ENCODE peak calls at places on chromosomes 16 and 17, in six cellular contexts. A is IMR-90, C is PC-9, B is OCI-LY7, O is K562, R is H1. G is an unnamed sample. For H3K36me3, the result is how much of the 10 kb centered on the place peaks cover.

GRCh38 chr17:74368341-74369152 is 1.2 kb downstream of the GPR142 start:
- DNase-seq in A (peak), C (no peak), B (peak), O (peak), R (peak), G (peak)

GRCh38 chr17:57256708-57257112 is 387 bp downstream of the MSI2 start:
- DNase-seq in A (no peak), C (no peak), B (peak), O (peak), R (no peak), G (peak)

GRCh38 chr17:67477687-67478086 is 100.6 kb downstream of the PITPNC1 start:
- DNase-seq in A (peak), C (no peak), B (no peak), O (no peak), R (no peak), G (no peak)

GRCh38 chr16:56608876-56609462 is 585 bp downstream of the MT2A start:
- DNase-seq in A (no peak), C (no peak), B (no peak), O (no peak), R (no peak), G (no peak)

GRCh38 chr17:82816358-82816757 is 23.5 kb downstream of the ZNF750 start:
- DNase-seq in A (no peak), C (no peak), B (no peak), O (no peak), R (no peak), G (no peak)

GRCh38 chr16:74073471-74073870 is 223.1 kb upstream of the PSMD7 start:
- DNase-seq in A (peak), C (no peak), B (no peak), O (no peak), R (no peak), G (no peak)

GRCh38 chr17:79028496-79029326 is 4.7 kb downstream of the C1QTNF1 start:
- DNase-seq in A (no peak), C (no peak), B (no peak), O (no peak), R (no peak), G (no peak)

GRCh38 chr16:89409161-89409711 is 81.1 kb downstream of the ANKRD11 start:
- DNase-seq in A (peak), C (no peak), B (no peak), O (no peak), R (no peak), G (no peak)

GRCh38 chr17:62712011-62712615 is 84.6 kb downstream of the MRC2 start:
- DNase-seq in A (no peak), C (no peak), B (no peak), O (no peak), R (no peak), G (no peak)

GRCh38 chr16:75304521-75305363 is 53.3 kb upstream of the BCAR1 start:
- DNase-seq in A (peak), C (peak), B (no peak), O (peak), R (no peak), G (no peak)

GRCh38 chr17:21177854-21178600 is 35.9 kb downstream of the TMEM11 start:
- DNase-seq in A (no peak), C (no peak), B (no peak), O (no peak), R (no peak), G (no peak)

GRCh38 chr17:81832608-81833159 is 407 bp downstream of the MCRIP1 start:
- DNase-seq in A (no peak), C (no peak), B (peak), O (peak), R (peak), G (peak)

GRCh38 chr17:47987240-47987835 is 16.4 kb downstream of the CDK5RAP3 start:
- DNase-seq in A (no peak), C (no peak), B (no peak), O (no peak), R (peak), G (peak)

GRCh38 chr17:49573510-49574282 is 2.0 kb upstream of the NXPH3 start:
- DNase-seq in A (no peak), C (no peak), B (no peak), O (no peak), R (no peak), G (no peak)
- H3K27ac ChIP-seq in A (no peak), C (no peak), B (no peak), O (no peak), R (no peak), G (no peak)

GRCh38 chr17:41103896-41104295 is 1.3 kb upstream of the KRTAP4-9 start:
- DNase-seq in A (peak), C (no peak), B (no peak), O (no peak), R (no peak), G (no peak)

GRCh38 chr17:41111151-41111885 is 6.1 kb downstream of the KRTAP4-9 start:
- DNase-seq in A (no peak), C (no peak), B (no peak), O (no peak), R (no peak), G (no peak)

DNA sequence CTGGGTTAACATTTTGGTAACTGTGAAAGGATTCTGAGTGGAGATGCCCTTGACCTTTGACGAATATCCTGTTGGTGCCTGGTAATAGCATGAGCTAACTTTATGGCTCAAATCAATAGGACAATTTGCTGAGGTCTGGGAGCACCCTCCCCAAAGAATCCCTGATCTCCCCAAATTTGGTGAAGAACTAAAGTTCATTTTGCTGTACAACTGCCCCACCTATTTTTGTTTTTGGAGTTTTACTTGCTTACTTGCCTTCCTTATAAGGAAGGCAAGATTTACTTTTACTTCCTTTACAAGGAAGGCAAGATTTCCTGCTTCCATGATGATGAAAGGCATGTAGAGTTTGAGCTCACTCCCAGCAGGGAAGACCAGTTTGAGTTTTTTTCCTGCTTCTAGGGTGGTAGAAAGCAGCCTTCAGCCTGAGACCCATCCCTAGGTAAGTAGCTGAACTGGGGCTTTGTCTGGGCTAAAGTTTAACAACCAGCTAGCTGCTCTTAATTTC is 2.8 kb downstream of the KRTAP4-9 start:
- DNase-seq in A (peak), C (no peak), B (no peak), O (no peak), R (no peak), G (no peak)
- H2AFZ ChIP-seq in A (no peak), C (no peak), B (no peak), O (no peak), R (no peak), G (no peak)

GRCh38 chr17:76879691-76880090 is 11.5 kb downstream of the MGAT5B start:
- DNase-seq in A (peak), C (no peak), B (no peak), O (no peak), R (no peak), G (no peak)

GRCh38 chr17:76881408-76881807 is 13.2 kb downstream of the MGAT5B start:
- DNase-seq in A (no peak), C (no peak), B (no peak), O (no peak), R (no peak), G (no peak)

GRCh38 chr17:76881966-76882365 is 13.8 kb downstream of the MGAT5B start:
- DNase-seq in A (no peak), C (no peak), B (no peak), O (no peak), R (no peak), G (no peak)

GRCh38 chr17:76879254-76879653 is 11.1 kb downstream of the MGAT5B start:
- DNase-seq in A (no peak), C (no peak), B (no peak), O (no peak), R (no peak), G (no peak)

GRCh38 chr17:76880268-76880667 is 12.1 kb downstream of the MGAT5B start:
- DNase-seq in A (no peak), C (no peak), B (no peak), O (no peak), R (no peak), G (no peak)
- H3K36me3 ChIP-seq in A (under half), C (under half), B (under half), O (under half), R (under half), G (under half)

GRCh38 chr17:40452921-40453378 is 9.7 kb downstream of the IGFBP4 start:
- DNase-seq in A (peak), C (peak), B (no peak), O (no peak), R (no peak), G (no peak)
- H3K27ac ChIP-seq in A (no peak), C (no peak), B (no peak), O (no peak), R (no peak), G (no peak)

GRCh38 chr16:29875206-29875605 is 12.2 kb upstream of the CDIPT start:
- DNase-seq in A (no peak), C (no peak), B (no peak), O (no peak), R (no peak), G (no peak)

GRCh38 chr16:29876186-29876577 is 13.2 kb upstream of the CDIPT start:
- DNase-seq in A (no peak), C (no peak), B (no peak), O (peak), R (no peak), G (peak)

GRCh38 chr16:29876578-29877249 is 13.7 kb upstream of the CDIPT start:
- DNase-seq in A (no peak), C (no peak), B (no peak), O (peak), R (peak), G (peak)

GRCh38 chr16:29881050-29881449 is 18.0 kb upstream of the CDIPT start:
- DNase-seq in A (no peak), C (no peak), B (no peak), O (no peak), R (no peak), G (no peak)

DNA sequence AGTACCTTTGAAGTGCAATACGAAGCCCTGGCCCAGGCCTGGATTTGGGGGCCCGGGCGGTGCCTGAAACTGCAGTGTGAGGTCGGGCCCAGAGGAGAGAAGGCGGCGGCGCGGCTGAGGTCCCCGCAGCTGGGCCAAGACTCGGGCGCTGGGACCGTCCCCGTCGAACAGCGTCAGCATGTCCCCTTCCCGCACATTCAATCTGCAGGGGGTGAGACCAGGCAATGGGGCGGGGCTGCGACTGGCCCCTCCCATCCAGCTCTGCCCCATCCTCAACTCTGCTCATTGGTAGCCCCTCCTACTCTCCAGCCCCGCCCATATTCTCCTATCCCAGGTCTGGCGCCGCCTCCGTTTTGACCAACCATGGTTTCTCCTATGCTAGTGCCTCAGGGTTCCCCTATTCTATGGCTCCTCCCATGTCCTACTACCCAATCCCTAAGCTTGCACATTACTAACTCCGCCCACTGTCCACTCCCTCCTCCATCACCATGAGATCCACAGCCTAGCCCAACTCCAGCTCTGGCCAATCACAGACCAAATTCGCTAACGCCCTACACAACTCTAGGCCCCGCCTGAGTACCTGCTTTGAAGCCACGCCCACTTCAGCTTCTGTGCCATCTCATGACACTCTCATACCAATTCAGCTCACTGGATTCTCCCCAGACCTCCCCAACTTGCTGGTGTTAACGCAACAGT is 14.4 kb upstream of the CDIPT start:
- DNase-seq in A (peak), C (peak), B (peak), O (peak), R (peak), G (peak)
- H2AFZ ChIP-seq in A (peak), C (no peak), B (peak), O (peak), R (peak), G (peak)

DNA sequence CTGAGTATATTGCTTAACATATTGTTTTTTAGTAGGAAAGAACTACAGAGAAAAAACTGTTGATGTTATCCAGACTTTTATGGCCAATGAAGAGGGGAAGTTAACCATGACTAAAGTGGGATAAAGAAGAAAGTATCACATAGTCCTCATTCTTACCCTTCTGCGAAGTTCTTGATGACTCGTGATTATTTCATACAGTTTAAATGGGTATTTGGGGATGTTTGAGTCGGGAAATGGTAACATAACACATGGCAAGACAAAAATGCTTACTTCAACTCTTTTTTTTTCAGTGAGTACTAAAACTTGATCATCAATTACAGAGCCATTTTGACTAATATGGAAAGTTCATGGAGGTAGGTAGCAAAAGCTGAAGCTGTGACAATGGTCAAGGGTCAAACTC is 4.9 kb downstream of the POLG2 start:
- DNase-seq in A (peak), C (no peak), B (no peak), O (no peak), R (no peak), G (no peak)
- H3K36me3 ChIP-seq in A (under half), C (under half), B (half or more), O (half or more), R (under half), G (under half)